ENCODE peak calls at places on chromosomes 7 and 10, in seven cellular contexts. B is heart left ventricle, Q is neural progenitor cell, S is PC-9, G is left ventricle myocardium inferior, L is breast epithelium, H is heart right ventricle. D is an unnamed sample. For H3K36me3 and H3K4me1, the result is how much of the 10 kb centered on the place peaks cover.

GRCh38 chr7:151237244-151238189 is 5.2 kb downstream of the CHPF2 start:
- DNase-seq in G (no peak), Q (no peak), B (no peak), L (no peak), H (no peak), S (no peak), D (no peak)

GRCh38 chr7:35993113-35993512 is 159.9 kb upstream of the EEPD1 start:
- DNase-seq in S (no peak), G (no peak), L (no peak), H (no peak), Q (no peak), B (no peak), D (no peak)

GRCh38 chr7:15305002-15305600 is 256.7 kb downstream of the AGMO start:
- DNase-seq in L (no peak), G (no peak), S (peak), B (no peak), Q (peak), H (peak), D (peak)

GRCh38 chr7:20647051-20647450 is 31.6 kb downstream of the ABCB5 start:
- DNase-seq in G (no peak), S (no peak), Q (no peak), B (no peak), L (no peak), H (no peak), D (no peak)

GRCh38 chr7:151260471-151260870 is 12.0 kb upstream of the SMARCD3 start:
- DNase-seq in B (no peak), S (no peak), H (no peak), L (no peak), Q (no peak), G (no peak), D (no peak)

GRCh38 chr10:71076473-71077142 is 135.8 kb upstream of the UNC5B start:
- DNase-seq in S (no peak), G (no peak), B (no peak), Q (peak), L (no peak), H (no peak), D (peak)

GRCh38 chr10:117885206-117885605 is 161.5 kb downstream of the RAB11FIP2 start:
- DNase-seq in H (no peak), B (no peak), G (no peak), Q (peak), L (no peak), S (no peak), D (no peak)

GRCh38 chr10:62426086-62426485 is 51.9 kb downstream of the ZNF365 start:
- DNase-seq in S (no peak), L (no peak), B (no peak), H (no peak), Q (no peak), G (no peak), D (no peak)

GRCh38 chr7:16071246-16071857 is 350.0 kb downstream of the CRPPA start:
- DNase-seq in Q (peak), H (no peak), S (peak), B (no peak), G (no peak), L (no peak), D (peak)

GRCh38 chr7:148872198-148872597 is 11.9 kb downstream of the EZH2 start:
- DNase-seq in B (no peak), G (no peak), H (no peak), L (no peak), S (no peak), Q (no peak), D (no peak)

GRCh38 chr10:123309740-123310139 is 155.5 kb downstream of the BUB3 start:
- DNase-seq in G (no peak), B (no peak), L (no peak), H (no peak), Q (no peak), S (no peak), D (no peak)

GRCh38 chr10:84783386-84783785 is 455.0 kb downstream of the CCSER2 start:
- DNase-seq in S (no peak), G (no peak), L (no peak), Q (peak), H (no peak), B (no peak), D (no peak)

GRCh38 chr10:16752099-16752498 is 65.1 kb downstream of the RSU1 start:
- DNase-seq in B (no peak), G (no peak), Q (no peak), L (no peak), S (no peak), H (no peak), D (no peak)

GRCh38 chr10:119450606-119451304 is 91.8 kb downstream of the RGS10 start:
- DNase-seq in H (no peak), Q (no peak), S (no peak), B (peak), L (no peak), G (no peak), D (no peak)

GRCh38 chr10:119451305-119451896 is 91.1 kb downstream of the RGS10 start:
- DNase-seq in L (no peak), B (peak), Q (no peak), H (no peak), S (no peak), G (no peak), D (no peak)

GRCh38 chr10:119453313-119453712 is 89.2 kb downstream of the RGS10 start:
- DNase-seq in Q (no peak), L (no peak), B (peak), S (no peak), G (no peak), H (no peak), D (no peak)

GRCh38 chr10:119454231-119454804 is 88.2 kb downstream of the RGS10 start:
- DNase-seq in H (no peak), Q (no peak), L (no peak), B (peak), G (no peak), S (no peak), D (no peak)

GRCh38 chr10:119452396-119452795 is 90.1 kb downstream of the RGS10 start:
- DNase-seq in Q (no peak), B (peak), L (no peak), G (no peak), S (no peak), H (no peak), D (no peak)
- H3K36me3 ChIP-seq in Q (under half), B (half or more), L (under half), G (half or more), S (under half), H (under half), D (under half)

GRCh38 chr10:103916901-103917300 is 1.1 kb downstream of the STN1 start:
- DNase-seq in L (no peak), G (no peak), B (no peak), Q (no peak), H (no peak), S (no peak), D (no peak)

GRCh38 chr10:103919648-103920025 is 1.7 kb upstream of the STN1 start:
- DNase-seq in L (no peak), S (no peak), B (no peak), G (no peak), H (no peak), Q (no peak), D (no peak)

GRCh38 chr10:103916254-103916653 is 1.7 kb downstream of the STN1 start:
- DNase-seq in S (no peak), B (no peak), L (no peak), H (no peak), G (no peak), Q (no peak), D (no peak)

GRCh38 chr10:103917326-103918052 is 495 bp downstream of the STN1 start:
- DNase-seq in G (peak), Q (peak), H (peak), S (no peak), L (peak), B (peak), D (peak)

DNA sequence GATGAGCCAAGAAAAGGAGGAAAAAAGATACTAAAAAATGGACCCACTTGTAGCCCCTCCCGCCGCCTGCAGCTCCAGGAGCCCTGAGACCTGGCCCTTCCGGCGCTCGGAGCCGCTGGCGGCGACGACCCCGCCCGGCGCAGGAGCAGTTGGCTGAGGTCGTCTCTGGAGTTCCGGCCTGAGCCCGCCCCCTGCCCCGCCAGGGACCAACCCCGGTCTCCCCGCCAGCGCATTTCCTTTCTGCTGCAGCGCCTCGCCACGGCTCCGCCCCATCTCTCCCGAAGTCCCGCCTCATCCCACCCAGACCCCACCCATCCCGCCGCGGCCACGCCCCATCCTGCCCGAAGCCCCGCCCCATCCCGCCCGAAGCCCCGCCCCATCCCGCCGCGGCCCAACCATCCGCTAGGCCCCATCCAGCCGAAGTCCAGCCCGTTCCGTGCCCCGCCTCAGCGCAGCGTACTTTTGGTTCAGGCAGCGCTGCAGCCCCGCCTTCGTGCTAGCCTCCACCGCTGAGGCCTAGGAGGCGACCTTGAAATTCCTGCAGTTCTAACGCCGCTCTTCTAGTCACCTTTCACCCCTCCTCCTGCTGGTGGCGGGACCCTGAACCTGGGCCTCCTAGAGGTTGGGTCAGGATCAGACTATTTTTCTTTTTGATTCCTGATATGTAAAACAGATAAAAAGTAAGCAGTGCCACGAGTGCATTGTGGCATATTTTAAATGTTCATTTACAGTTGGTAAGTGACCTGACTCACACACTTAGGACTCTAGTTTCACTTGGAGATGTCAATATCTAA is at the start of gene STN1:
- DNase-seq in S (peak), L (peak), Q (peak), B (peak), G (peak), H (peak), D (peak)
- TF ChIP-seq CTCF in S (no peak), L (no peak), Q (peak), B (no peak), G (no peak), H (no peak), D (peak)

DNA sequence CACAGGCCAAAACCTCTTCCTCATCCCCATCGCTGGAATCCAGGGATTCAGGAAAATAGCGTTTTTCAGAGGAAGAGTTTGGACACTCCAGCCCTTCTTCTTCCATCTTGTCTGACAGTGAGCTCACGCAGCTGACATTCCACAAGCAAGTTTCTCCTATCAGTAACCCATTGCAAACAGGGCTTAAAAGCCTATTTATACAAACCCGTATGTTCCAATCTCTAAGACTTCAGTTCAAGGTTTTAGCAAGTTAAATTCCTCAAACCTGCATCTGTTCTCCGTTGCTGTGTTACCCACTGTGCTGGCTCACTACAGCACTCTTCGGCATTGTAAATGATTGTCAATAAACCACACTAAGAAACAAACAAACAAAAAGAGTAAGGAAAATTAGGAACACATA is 373 bp downstream of the DHX32 start:
- DNase-seq in Q (peak), S (no peak), L (no peak), B (no peak), G (no peak), H (no peak), D (no peak)
- H3K4me1 ChIP-seq in Q (under half), S (under half), L (under half), B (under half), G (under half), H (under half), D (under half)

GRCh38 chr10:371515-371914 is 236.3 kb downstream of the ZMYND11 start:
- DNase-seq in L (no peak), B (no peak), S (no peak), Q (no peak), H (no peak), G (no peak), D (no peak)

GRCh38 chr10:372566-372965 is 237.3 kb downstream of the ZMYND11 start:
- DNase-seq in G (no peak), B (no peak), Q (no peak), H (no peak), S (no peak), L (no peak), D (no peak)

GRCh38 chr10:373015-373414 is 237.8 kb downstream of the ZMYND11 start:
- DNase-seq in B (no peak), G (no peak), S (no peak), H (no peak), Q (no peak), L (no peak), D (no peak)

GRCh38 chr10:374354-374753 is 239.1 kb downstream of the ZMYND11 start:
- DNase-seq in H (no peak), L (no peak), B (no peak), G (no peak), S (no peak), Q (no peak), D (no peak)

GRCh38 chr10:373516-374309 is 238.5 kb downstream of the ZMYND11 start:
- DNase-seq in B (no peak), G (no peak), S (peak), L (peak), H (no peak), Q (peak), D (peak)
- H3K36me3 ChIP-seq in B (under half), G (under half), S (under half), L (under half), H (under half), Q (under half), D (under half)

GRCh38 chr7:155763122-155763521 is 49.1 kb downstream of the SHH start:
- DNase-seq in G (no peak), Q (no peak), S (no peak), L (no peak), H (no peak), B (no peak), D (no peak)

GRCh38 chr7:155764432-155764798 is 47.8 kb downstream of the SHH start:
- DNase-seq in G (no peak), B (no peak), L (no peak), Q (no peak), S (no peak), H (no peak), D (no peak)

GRCh38 chr7:155762639-155763038 is 49.6 kb downstream of the SHH start:
- DNase-seq in Q (no peak), H (no peak), G (no peak), B (no peak), L (no peak), S (no peak), D (no peak)

GRCh38 chr7:155765458-155765857 is 46.8 kb downstream of the SHH start:
- DNase-seq in H (no peak), Q (no peak), G (no peak), L (no peak), B (no peak), S (no peak), D (no peak)

GRCh38 chr7:155763721-155764431 is 48.4 kb downstream of the SHH start:
- DNase-seq in Q (no peak), S (no peak), B (no peak), G (no peak), H (no peak), L (no peak), D (no peak)
- TF ChIP-seq CTCF in Q (no peak), S (no peak), B (no peak), G (no peak), H (no peak), L (no peak), D (no peak)

GRCh38 chr10:95478935-95479334 is 82.2 kb downstream of the SORBS1 start:
- DNase-seq in B (no peak), Q (no peak), H (no peak), S (no peak), G (no peak), L (no peak), D (no peak)

GRCh38 chr10:95476482-95477174 is 84.5 kb downstream of the SORBS1 start:
- DNase-seq in S (no peak), L (no peak), Q (no peak), G (no peak), B (no peak), H (no peak), D (no peak)

GRCh38 chr10:95475827-95476481 is 85.2 kb downstream of the SORBS1 start:
- DNase-seq in H (no peak), Q (no peak), B (no peak), G (no peak), L (no peak), S (no peak), D (peak)

GRCh38 chr10:95478185-95478584 is 83.0 kb downstream of the SORBS1 start:
- DNase-seq in B (no peak), S (no peak), G (no peak), L (no peak), Q (no peak), H (no peak), D (no peak)

GRCh38 chr10:95477175-95477520 is 84.0 kb downstream of the SORBS1 start:
- DNase-seq in Q (no peak), H (no peak), S (no peak), L (no peak), G (no peak), B (no peak), D (no peak)
- H3K4me1 ChIP-seq in Q (under half), H (half or more), S (under half), L (under half), G (half or more), B (half or more), D (half or more)

GRCh38 chr10:35119378-35119777 is 7.3 kb upstream of the CREM start:
- DNase-seq in L (no peak), G (no peak), H (no peak), S (no peak), B (no peak), Q (no peak), D (no peak)
- H3K36me3 ChIP-seq in L (under half), G (under half), H (under half), S (under half), B (under half), Q (under half), D (under half)

D was measured in transverse colon.